ENCODE peak calls at places on chromosomes 2 and 18, in ten cellular contexts. N is MV-4-11; D is cardiac muscle cell; U is HTR-8/SVneo; M is BJ; C is naive thymus-derived CD4-positive, alpha-beta T cell; L is tibial artery; G is brain microvascular endothelial cell; S is cardiac fibroblast; X is astrocyte of the hippocampus. P is an unnamed sample.

GRCh38 chr2:187544371-187545080 is 9.7 kb downstream of the TFPI start:
- DNase-seq in N (no peak), D (peak; percentile 76), U (no peak), M (no peak), C (no peak), L (no peak), G (peak; percentile 41), S (peak; percentile 59), X (no peak), P (no peak)

GRCh38 chr2:27723372-27724144 is 48.0 kb upstream of the MRPL33 start:
- DNase-seq in N (peak; percentile 46), D (peak; percentile 85), U (peak; percentile 82), M (no peak), C (no peak), L (peak; percentile 90), G (peak; percentile 73), S (peak; percentile 87), X (peak; percentile 85), P (peak; percentile 34)

GRCh38 chr18:63158676-63159291 is 160.8 kb downstream of the BCL2 start:
- DNase-seq in N (no peak), D (no peak), U (no peak), M (no peak), C (no peak), L (no peak), G (no peak), S (no peak), X (no peak), P (no peak)

GRCh38 chr2:64615206-64615763 is 38.4 kb downstream of the SERTAD2 start:
- DNase-seq in N (no peak), D (no peak), U (no peak), M (no peak), C (no peak), L (no peak), G (no peak), S (no peak), X (no peak), P (no peak)

GRCh38 chr2:198807131-198807530 is 650.6 kb downstream of the SATB2 start:
- DNase-seq in N (no peak), D (no peak), U (no peak), M (peak; percentile 35), C (no peak), L (no peak), G (no peak), S (no peak), X (peak; percentile 48), P (no peak)

GRCh38 chr2:143823286-143823685 is 694.1 kb downstream of the ARHGAP15 start:
- DNase-seq in N (no peak), D (no peak), U (no peak), M (no peak), C (no peak), L (no peak), G (no peak), S (no peak), X (no peak), P (no peak)

GRCh38 chr18:62372156-62372555 is 47.0 kb downstream of the TNFRSF11A start:
- DNase-seq in N (peak; percentile 6), D (no peak), U (no peak), M (no peak), C (no peak), L (no peak), G (no peak), S (no peak), X (no peak), P (no peak)

GRCh38 chr2:138071720-138072719 is 107.7 kb downstream of the HNMT start:
- DNase-seq in N (no peak), D (peak; percentile 16), U (peak; percentile 59), M (no peak), C (no peak), L (no peak), G (no peak), S (peak; percentile 18), X (peak; percentile 77), P (no peak)

GRCh38 chr2:184598313-184599053 is at the start of gene ZNF804A:
- DNase-seq in N (peak; percentile 86), D (peak; percentile 55), U (peak; percentile 46), M (no peak), C (no peak), L (peak; percentile 67), G (peak; percentile 66), S (peak; percentile 49), X (peak; percentile 91), P (peak; percentile 82)

GRCh38 chr2:159256159-159256558 is 30.3 kb downstream of the WDSUB1 start:
- DNase-seq in N (no peak), D (no peak), U (no peak), M (peak; percentile 31), C (no peak), L (no peak), G (no peak), S (peak; percentile 15), X (no peak), P (no peak)

GRCh38 chr18:55116855-55117254 is 157.6 kb upstream of the CCDC68 start:
- DNase-seq in N (no peak), D (no peak), U (no peak), M (no peak), C (no peak), L (no peak), G (no peak), S (no peak), X (no peak), P (no peak)

GRCh38 chr2:235605306-235605998 is 111.6 kb downstream of the AGAP1 start:
- DNase-seq in N (no peak), D (peak; percentile 98), U (no peak), M (peak; percentile 91), C (no peak), L (peak; percentile 88), G (peak; percentile 95), S (peak; percentile 98), X (peak; percentile 95), P (peak; percentile 19)

P was measured in NCI-H526 treated with DMSO at 0.1 percent for 48 hours.